ENCODE peak calls at places on chromosomes 11 and 22, in five cellular contexts. I is stimulated activated CD8-positive, alpha-beta memory T cell treated with anti-CD3 and anti-CD28 coated beads, Interleukin-7, amount 100 ng/mL, for 24 hours; C is AG08395; Y is epithelial cell of esophagus; G is kidney. N is an unnamed sample.

GRCh38 chr22:41818596-41818995 is 14.3 kb upstream of the SREBF2 start:
- DNase-seq in C (no peak), I (no peak), G (no peak), Y (no peak), N (no peak)

GRCh38 chr22:32644252-32645100 is 157.0 kb upstream of the TIMP3 start:
- DNase-seq in Y (peak; percentile 97), C (no peak), G (peak; percentile 90), I (no peak), N (no peak)

GRCh38 chr11:119175493-119176077 is 7.1 kb downstream of the NLRX1 start:
- DNase-seq in Y (peak; percentile 41), I (no peak), C (peak; percentile 26), G (no peak), N (no peak)

GRCh38 chr22:44797181-44797720 is 44.9 kb downstream of the ARHGAP8 start:
- DNase-seq in C (no peak), Y (no peak), G (no peak), I (no peak), N (no peak)

GRCh38 chr11:119759324-119759723 is 30.3 kb upstream of the NECTIN1 start:
- DNase-seq in I (no peak), Y (peak; percentile 74), G (no peak), C (peak; percentile 76), N (no peak)

GRCh38 chr22:23183107-23183698 is 2.9 kb downstream of the BCR start:
- DNase-seq in Y (peak; percentile 63), C (peak; percentile 54), I (no peak), G (peak; percentile 81), N (no peak)

GRCh38 chr22:37303821-37304274 is 21.5 kb downstream of the CYTH4 start:
- DNase-seq in G (no peak), Y (peak; percentile 90), C (peak; percentile 95), I (peak; percentile 47), N (peak; percentile 40)

GRCh38 chr11:23555085-23555484 is 694.8 kb upstream of the CCDC179 start:
- DNase-seq in C (peak; percentile 2), I (no peak), Y (no peak), G (no peak), N (no peak)

GRCh38 chr22:23216331-23217170 is 36.2 kb downstream of the BCR start:
- DNase-seq in C (no peak), Y (no peak), G (peak; percentile 25), I (no peak), N (peak; percentile 33)

GRCh38 chr11:64859542-64860414 is 15.3 kb upstream of the CDC42BPG start:
- DNase-seq in C (no peak), I (no peak), G (peak; percentile 76), Y (no peak), N (no peak)

GRCh38 chr22:48697694-48698276 is 1129.9 kb downstream of the BRD1 start:
- DNase-seq in Y (no peak), I (no peak), C (no peak), G (no peak), N (no peak)

GRCh38 chr11:33779849-33780528 is 5.7 kb upstream of the FBXO3 start:
- DNase-seq in Y (peak; percentile 35), C (peak; percentile 84), I (no peak), G (no peak), N (no peak)

GRCh38 chr11:114162719-114163123 is 103.2 kb downstream of the ZBTB16 start:
- DNase-seq in I (no peak), Y (peak; percentile 95), C (peak; percentile 94), G (peak; percentile 95), N (no peak)

GRCh38 chr22:25136953-25137576 is 62.6 kb upstream of the CRYBB3 start:
- DNase-seq in C (no peak), I (no peak), G (no peak), Y (no peak), N (no peak)

GRCh38 chr11:82960779-82961143 is 59.2 kb downstream of the DDIAS start:
- DNase-seq in Y (no peak), G (no peak), I (no peak), C (no peak), N (no peak)

GRCh38 chr11:108319541-108320145 is 96.8 kb downstream of the ATM start:
- DNase-seq in G (no peak), Y (peak; percentile 52), C (peak; percentile 18), I (no peak), N (no peak)